ENCODE peak calls at places on chromosome X, in four cellular contexts. R is GM23248, G is IMR-90, D is fibroblast of lung. Z is an unnamed sample.

GRCh38 chrX:107324493-107325310 is 118.3 kb downstream of the DNAAF6 start:
- DNase-seq in D (peak), R (peak), G (peak), Z (peak)

GRCh38 chrX:7972586-7972985 is 45.4 kb upstream of the PNPLA4 start:
- DNase-seq in D (no peak), R (no peak), G (no peak), Z (no peak)

GRCh38 chrX:13101439-13102139 is 57.2 kb upstream of the FAM9C start:
- DNase-seq in D (peak), R (peak), G (peak), Z (no peak)

GRCh38 chrX:53795583-53795982 is 109.1 kb upstream of the HUWE1 start:
- DNase-seq in G (peak), R (peak), D (peak), Z (no peak)

GRCh38 chrX:3177851-3178250 is 136.6 kb downstream of the ARSF start:
- DNase-seq in G (peak), D (peak), R (peak), Z (no peak)

GRCh38 chrX:123525131-123525725 is 207.6 kb downstream of the THOC2 start:
- DNase-seq in R (peak), D (peak), G (no peak), Z (no peak)

GRCh38 chrX:94455782-94456181 is 781.8 kb downstream of the FAM133A start:
- DNase-seq in G (no peak), D (no peak), R (no peak), Z (no peak)

GRCh38 chrX:52213276-52213675 is 28.6 kb downstream of the MAGED4 start:
- DNase-seq in G (no peak), D (no peak), R (no peak), Z (no peak)

GRCh38 chrX:123859409-123859827 is 435 bp upstream of the XIAP start:
- DNase-seq in R (no peak), G (no peak), D (no peak), Z (no peak)

GRCh38 chrX:130772313-130773140 is 130.5 kb downstream of the ENOX2 start:
- DNase-seq in G (peak), R (peak), D (peak), Z (no peak)

GRCh38 chrX:49761481-49761880 is 65.7 kb upstream of the PAGE1 start:
- DNase-seq in R (peak), D (no peak), G (peak), Z (peak)

GRCh38 chrX:56783450-56783831 is 54.4 kb downstream of the NBDY start:
- DNase-seq in R (no peak), G (peak), D (no peak), Z (peak)

GRCh38 chrX:133668225-133668931 is 253.1 kb upstream of the GPC4 start:
- DNase-seq in R (peak), G (no peak), D (no peak), Z (no peak)

GRCh38 chrX:97527725-97528124 is 644.0 kb downstream of the RPA4 start:
- DNase-seq in D (no peak), G (no peak), R (no peak), Z (peak)

GRCh38 chrX:44314259-44314734 is 29.2 kb downstream of the EFHC2 start:
- DNase-seq in D (peak), G (peak), R (peak), Z (no peak)

GRCh38 chrX:53440101-53440500 is 5.9 kb upstream of the HSD17B10 start:
- DNase-seq in D (no peak), G (no peak), R (no peak), Z (no peak)

GRCh38 chrX:131988236-131988635 is 34.9 kb upstream of the STK26 start:
- DNase-seq in R (no peak), G (no peak), D (no peak), Z (no peak)

GRCh38 chrX:131985526-131986049 is 37.5 kb upstream of the STK26 start:
- DNase-seq in R (no peak), D (no peak), G (no peak), Z (no peak)

GRCh38 chrX:131987252-131987651 is 35.9 kb upstream of the STK26 start:
- DNase-seq in D (no peak), G (no peak), R (no peak), Z (peak)
- H2AFZ ChIP-seq in D (no peak), G (no peak), R (no peak), Z (no peak)

GRCh38 chrX:40103565-40104323 is 6.0 kb upstream of the BCOR start:
- DNase-seq in D (no peak), R (no peak), G (no peak), Z (no peak)
- H3K4me2 ChIP-seq in D (no peak), R (no peak), G (no peak), Z (peak)

GRCh38 chrX:154437971-154438893 is 1.3 kb downstream of the GDI1 start:
- DNase-seq in D (no peak), G (no peak), R (peak), Z (no peak)

GRCh38 chrX:154435171-154435733 is 1.7 kb upstream of the GDI1 start:
- DNase-seq in R (no peak), G (no peak), D (no peak), Z (no peak)

GRCh38 chrX:154437398-154437752 is 421 bp downstream of the GDI1 start:
- DNase-seq in R (no peak), G (no peak), D (no peak), Z (no peak)

GRCh38 chrX:154436290-154436596 is 711 bp upstream of the GDI1 start:
- DNase-seq in R (no peak), D (no peak), G (no peak), Z (no peak)

GRCh38 chrX:154436597-154437397 is at the start of gene GDI1:
- DNase-seq in G (peak), D (peak), R (peak), Z (peak)
- H3K9ac ChIP-seq in G (peak), D (peak), R (peak), Z (peak)

GRCh38 chrX:120559799-120560198 is 963 bp downstream of the CUL4B start:
- DNase-seq in D (peak), G (no peak), R (peak), Z (peak)
- H2AFZ ChIP-seq in D (no peak), G (no peak), R (peak), Z (no peak)

Z was measured in Karpas-422.